ENCODE peak calls at places on chromosome 19, in four cellular contexts. D is hepatocyte, E is IMR-90, L is SK-N-SH. O is an unnamed sample.

GRCh38 chr19:49570138-49570856 is 10.1 kb downstream of the NOSIP start:
- DNase-seq in E (peak; percentile 84), D (peak; percentile 93), L (peak; percentile 86), O (peak; percentile 92)

GRCh38 chr19:44602071-44602470 is 11.3 kb upstream of the IGSF23 start:
- DNase-seq in E (no peak), L (no peak), D (peak; percentile 62), O (no peak)

GRCh38 chr19:49451430-49452181 is at the start of gene PIH1D1:
- DNase-seq in D (peak; percentile 99), E (peak; percentile 99), L (peak; percentile 84), O (peak; percentile 98)

GRCh38 chr19:11018743-11019142 is 57.9 kb downstream of the SMARCA4 start:
- DNase-seq in D (peak; percentile 40), L (no peak), E (no peak), O (no peak)

GRCh38 chr19:6768236-6768785 is 1.1 kb upstream of the SH2D3A start:
- DNase-seq in D (no peak), E (no peak), L (no peak), O (no peak)

GRCh38 chr19:47779524-47780214 is 1.2 kb downstream of the SELENOW start:
- DNase-seq in E (no peak), L (no peak), D (peak; percentile 29), O (peak; percentile 62)

GRCh38 chr19:23393121-23393520 is 2.1 kb downstream of the ZNF91 start:
- DNase-seq in L (no peak), D (no peak), E (no peak), O (no peak)

GRCh38 chr19:15551183-15552004 is 43.1 kb downstream of the CYP4F22 start:
- DNase-seq in D (no peak), L (peak; percentile 78), E (no peak), O (no peak)

GRCh38 chr19:29677001-29677781 is 11.9 kb downstream of the PLEKHF1 start:
- DNase-seq in L (no peak), E (no peak), D (no peak), O (peak; percentile 71)

GRCh38 chr19:13056052-13056660 is 46.5 kb downstream of the LYL1 start:
- DNase-seq in D (peak; percentile 85), L (peak; percentile 85), E (peak; percentile 71), O (peak; percentile 95)

GRCh38 chr19:51802775-51803174 is 7.8 kb downstream of the FPR3 start:
- DNase-seq in L (no peak), E (no peak), D (no peak), O (no peak)

GRCh38 chr19:45677351-45678230 is 9.6 kb downstream of the GIPR start:
- DNase-seq in D (peak; percentile 97), L (peak; percentile 96), E (peak; percentile 62), O (peak; percentile 93)
- TF ChIP-seq CTCF in D (peak; percentile 37), L (peak; percentile 23), E (no peak), O (no peak)

GRCh38 chr19:5080030-5080644 is 111.2 kb downstream of the KDM4B start:
- DNase-seq in D (no peak), E (no peak), L (peak; percentile 95), O (no peak)
- H4K20me1 ChIP-seq in D (no peaks in the 10 kb centered on the region), E (peaks cover 26% of the 10 kb centered on the region), L (peaks cover 4% of the 10 kb centered on the region), O (peaks cover 9% of the 10 kb centered on the region)

GRCh38 chr19:16591803-16592556 is 19.8 kb upstream of the SLC35E1 start:
- DNase-seq in E (peak; percentile 25), D (no peak), L (no peak), O (peak; percentile 67)
- H3K27ac ChIP-seq in E (no peak overlapping the region), D (no peak overlapping the region), L (no peak overlapping the region), O (no peak overlapping the region)

DNA sequence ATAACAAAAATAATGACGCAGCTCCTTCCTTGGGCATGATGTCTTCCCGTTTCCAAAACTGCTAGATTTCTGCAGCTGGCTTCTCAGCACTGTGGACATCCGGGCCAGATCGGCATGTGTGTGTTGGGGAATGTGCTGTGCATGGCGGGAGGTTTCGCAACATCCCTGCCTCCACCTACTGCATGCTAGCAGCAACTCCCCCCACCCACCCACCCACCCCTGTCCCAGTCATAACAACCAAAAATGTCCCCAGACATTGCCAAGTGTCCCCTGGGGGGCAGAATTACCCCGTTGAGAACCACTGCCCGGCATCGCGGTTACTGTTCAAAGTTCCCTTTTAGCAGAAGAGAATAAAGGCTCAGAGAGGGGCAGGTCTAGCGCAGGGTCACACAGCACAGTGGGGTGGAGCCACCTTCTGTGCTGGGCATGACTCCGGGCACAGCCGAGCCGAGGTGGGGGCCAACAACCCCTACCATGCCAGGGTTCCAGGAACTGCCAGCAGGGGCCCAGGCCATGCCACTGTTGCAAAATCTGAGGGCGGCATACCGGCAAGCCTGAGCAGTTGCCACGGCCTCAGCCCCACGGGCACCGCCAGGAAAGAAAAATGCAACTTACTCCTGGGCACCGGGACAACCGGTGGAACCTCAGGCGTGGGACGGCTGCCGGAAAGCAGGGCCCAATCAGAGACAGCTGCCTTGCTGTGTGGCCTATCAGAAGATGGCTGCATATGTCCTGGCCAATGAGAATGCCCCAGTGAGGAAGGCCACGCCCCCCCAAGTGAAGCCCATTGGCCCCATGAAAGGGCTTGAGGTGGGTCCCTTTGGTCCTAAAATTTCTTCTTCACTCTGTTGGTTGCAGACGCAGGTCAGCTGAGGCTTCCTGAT is 22.5 kb upstream of the NFIC start:
- DNase-seq in L (peak; percentile 97), E (peak; percentile 78), D (no peak), O (peak; percentile 98)
- TF ChIP-seq CTCF in L (no peak), E (no peak), D (no peak), O (no peak)

DNA sequence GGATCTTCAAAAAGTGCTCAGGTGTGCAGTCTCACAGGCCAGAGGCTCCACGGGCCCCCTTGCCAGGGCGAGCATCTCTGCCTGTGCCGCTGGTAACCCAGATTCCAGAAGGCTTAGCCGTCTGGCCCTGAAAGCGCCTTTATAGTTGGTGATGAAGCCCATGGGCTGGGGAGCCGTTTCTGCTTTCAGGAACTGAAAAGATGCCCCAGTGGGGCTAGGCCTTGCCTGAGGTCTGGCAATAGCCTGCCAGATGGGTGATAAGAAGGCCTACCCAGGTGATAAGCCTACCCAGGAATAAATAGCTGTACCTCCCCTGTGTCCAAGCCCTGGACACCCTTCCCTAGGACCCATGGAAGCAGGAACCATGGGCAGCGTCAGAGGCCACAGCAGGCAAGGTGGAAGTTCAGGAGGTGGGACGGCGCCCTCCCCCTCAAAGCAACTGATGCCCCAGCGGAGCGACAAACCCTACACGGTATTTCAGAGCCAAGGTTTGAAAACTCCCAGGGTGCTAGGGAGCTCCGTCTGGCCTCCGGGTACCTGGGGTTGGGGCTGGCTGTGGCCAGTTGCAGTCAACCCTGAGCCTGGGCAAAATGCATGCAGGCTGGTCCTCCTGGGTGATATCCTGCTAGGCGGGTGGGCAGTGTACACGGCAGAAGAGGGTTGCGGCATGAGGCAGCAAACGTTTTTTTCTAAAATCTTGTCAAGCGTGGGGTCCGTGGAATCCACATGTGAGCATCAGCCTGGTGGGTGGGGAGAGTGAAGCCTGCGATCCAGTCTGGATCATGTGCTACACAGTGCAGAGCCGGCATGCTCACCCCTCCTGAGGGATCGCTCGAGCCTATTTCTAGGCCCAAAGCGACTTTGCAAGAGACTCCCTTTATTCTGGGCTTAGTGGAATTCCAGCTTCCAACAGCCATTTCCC is 45.3 kb downstream of the ACTN4 start:
- DNase-seq in D (no peak), E (no peak), L (peak; percentile 60), O (peak; percentile 57)
- H4K20me1 ChIP-seq in D (peaks cover 23% of the 10 kb centered on the region), E (peaks cover 45% of the 10 kb centered on the region), L (peaks cover 7% of the 10 kb centered on the region), O (peaks cover 32% of the 10 kb centered on the region)

GRCh38 chr19:18287836-18288772 is 6.7 kb upstream of the JUND start:
- DNase-seq in D (peak; percentile 58), L (no peak), E (no peak), O (peak; percentile 35)
- H3K27ac ChIP-seq in D (peak overlapping the region; percentile 93), L (no peak overlapping the region), E (no peak overlapping the region), O (no peak overlapping the region)

GRCh38 chr19:39100500-39101166 is 16.5 kb downstream of the ACP7 start:
- DNase-seq in D (no peak), E (no peak), L (no peak), O (peak; percentile 37)

GRCh38 chr19:39099341-39099740 is 15.2 kb downstream of the ACP7 start:
- DNase-seq in E (no peak), L (no peak), D (no peak), O (peak; percentile 37)

GRCh38 chr19:39097721-39098120 is 13.6 kb downstream of the ACP7 start:
- DNase-seq in D (no peak), E (no peak), L (no peak), O (no peak)

GRCh38 chr19:39097299-39097698 is 13.1 kb downstream of the ACP7 start:
- DNase-seq in L (no peak), E (no peak), D (no peak), O (peak; percentile 14)

DNA sequence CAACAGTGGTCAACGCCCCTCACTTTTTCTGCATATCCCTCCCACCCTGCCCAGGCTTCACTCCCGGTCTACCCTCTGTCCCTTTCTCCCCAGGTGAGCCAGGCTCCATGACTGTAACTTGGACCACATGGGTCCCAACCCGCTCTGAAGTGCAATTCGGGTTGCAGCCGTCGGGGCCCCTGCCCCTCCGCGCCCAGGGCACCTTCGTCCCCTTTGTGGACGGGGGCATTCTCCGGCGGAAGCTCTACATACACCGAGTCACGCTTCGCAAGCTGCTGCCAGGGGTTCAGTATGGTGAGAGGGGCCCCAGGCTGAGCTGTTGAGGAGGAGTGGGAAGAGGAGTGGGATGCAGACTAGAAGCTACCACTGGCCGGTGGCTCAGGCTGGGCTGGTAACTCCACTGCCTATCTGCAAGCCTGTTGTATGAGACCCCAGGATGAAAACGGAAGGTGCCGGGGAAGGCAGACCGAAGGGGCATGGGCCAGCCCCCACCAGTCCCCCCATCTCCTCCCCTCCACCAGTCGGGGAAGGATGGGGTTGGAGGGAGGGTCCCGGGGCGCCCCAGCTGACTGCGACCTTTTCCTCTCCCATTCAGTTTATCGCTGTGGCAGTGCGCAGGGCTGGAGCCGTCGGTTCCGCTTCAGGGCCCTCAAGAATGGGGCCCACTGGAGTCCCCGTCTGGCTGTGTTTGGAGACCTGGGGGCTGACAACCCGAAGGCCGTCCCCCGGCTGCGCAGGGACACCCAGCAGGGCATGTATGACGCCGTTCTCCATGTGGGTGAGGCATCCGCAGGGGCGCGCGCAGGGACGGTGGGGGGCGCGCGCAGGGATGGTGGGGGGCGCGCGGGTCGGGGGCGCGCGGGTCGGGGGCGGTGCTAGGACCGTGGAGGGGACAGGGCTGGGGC is 14.4 kb downstream of the ACP7 start:
- DNase-seq in L (peak; percentile 52), E (no peak), D (no peak), O (peak; percentile 53)
- TF ChIP-seq CTCF in L (no peak), E (no peak), D (no peak), O (no peak)

GRCh38 chr19:58550362-58551122 is 4.4 kb downstream of the CHMP2A start:
- DNase-seq in L (no peak), E (no peak), D (no peak), O (peak; percentile 74)

GRCh38 chr19:58552655-58553054 is 2.2 kb downstream of the CHMP2A start:
- DNase-seq in L (no peak), D (no peak), E (no peak), O (peak; percentile 85)

GRCh38 chr19:58551577-58552471 is 3.1 kb downstream of the CHMP2A start:
- DNase-seq in L (no peak), E (no peak), D (peak; percentile 4), O (no peak)

GRCh38 chr19:58549664-58550361 is 5.1 kb downstream of the CHMP2A start:
- DNase-seq in L (no peak), D (no peak), E (no peak), O (peak; percentile 60)

DNA sequence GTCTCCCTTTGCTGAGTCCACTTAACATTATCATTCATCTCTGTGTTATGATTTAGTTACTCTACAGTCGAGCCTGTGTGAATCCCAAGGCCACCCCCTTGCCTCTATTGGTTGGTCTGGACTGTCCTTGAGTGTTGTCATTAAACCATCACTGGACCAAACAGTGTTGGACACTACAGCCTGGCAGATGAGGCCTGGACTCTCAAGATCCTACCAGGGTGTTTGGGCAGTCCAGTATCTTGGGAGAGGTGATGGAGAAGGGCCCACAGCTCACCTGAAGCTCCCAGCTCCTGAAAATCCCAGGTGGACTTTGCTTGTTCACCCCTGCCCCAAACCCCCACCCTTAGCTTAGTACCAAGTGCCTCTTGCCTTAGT is 3.8 kb downstream of the CHMP2A start:
- DNase-seq in L (no peak), E (no peak), D (no peak), O (peak; percentile 26)
- H4K20me1 ChIP-seq in L (peaks cover 41% of the 10 kb centered on the region), E (peaks cover 57% of the 10 kb centered on the region), D (peaks cover 29% of the 10 kb centered on the region), O (peaks cover 44% of the 10 kb centered on the region)